ENCODE peak calls at places on chromosome 10, in four cellular contexts. One of them, this sample, is unnamed.
A peak's percentile ranks its signal among the peaks of the same experiment; 100 is the strongest.

GRCh38 chr10:31702954-31703353 is 225.7 kb downstream of the ARHGAP12 start:
- DNase-seq in non-pigmented ciliary epithelial cell: no peak
- DNase-seq in activated naive CD4-positive, alpha-beta T cell treated with anti-CD3 and anti-CD28 coated beads for 36 hours: no peak
- DNase-seq in stimulated activated naive CD8-positive, alpha-beta T cell treated with anti-CD3 and anti-CD28 coated beads, Interleukin-15, Interleukin-2, amounts not matched to agents 100 U/mL and 50 U/mL, for 24 hours: no peak
- DNase-seq in this sample: no peak

GRCh38 chr10:32386623-32387022 is 39.7 kb upstream of the EPC1 start:
- DNase-seq in non-pigmented ciliary epithelial cell: peak; percentile 11
- DNase-seq in activated naive CD4-positive, alpha-beta T cell treated with anti-CD3 and anti-CD28 coated beads for 36 hours: no peak
- DNase-seq in stimulated activated naive CD8-positive, alpha-beta T cell treated with anti-CD3 and anti-CD28 coated beads, Interleukin-15, Interleukin-2, amounts not matched to agents 100 U/mL and 50 U/mL, for 24 hours: no peak
- DNase-seq in this sample: peak; percentile 71

GRCh38 chr10:109327266-109327665 is 596.0 kb downstream of the XPNPEP1 start:
- DNase-seq in non-pigmented ciliary epithelial cell: no peak
- DNase-seq in activated naive CD4-positive, alpha-beta T cell treated with anti-CD3 and anti-CD28 coated beads for 36 hours: no peak
- DNase-seq in stimulated activated naive CD8-positive, alpha-beta T cell treated with anti-CD3 and anti-CD28 coated beads, Interleukin-15, Interleukin-2, amounts not matched to agents 100 U/mL and 50 U/mL, for 24 hours: no peak
- DNase-seq in this sample: no peak

GRCh38 chr10:47268696-47269095 is 31.3 kb upstream of the GDF10 start:
- DNase-seq in non-pigmented ciliary epithelial cell: no peak
- DNase-seq in activated naive CD4-positive, alpha-beta T cell treated with anti-CD3 and anti-CD28 coated beads for 36 hours: no peak
- DNase-seq in stimulated activated naive CD8-positive, alpha-beta T cell treated with anti-CD3 and anti-CD28 coated beads, Interleukin-15, Interleukin-2, amounts not matched to agents 100 U/mL and 50 U/mL, for 24 hours: no peak
- DNase-seq in this sample: no peak

GRCh38 chr10:49356945-49357344 is 38.9 kb downstream of the DRGX start:
- DNase-seq in non-pigmented ciliary epithelial cell: no peak
- DNase-seq in activated naive CD4-positive, alpha-beta T cell treated with anti-CD3 and anti-CD28 coated beads for 36 hours: no peak
- DNase-seq in stimulated activated naive CD8-positive, alpha-beta T cell treated with anti-CD3 and anti-CD28 coated beads, Interleukin-15, Interleukin-2, amounts not matched to agents 100 U/mL and 50 U/mL, for 24 hours: no peak
- DNase-seq in this sample: no peak

GRCh38 chr10:91422915-91423314 is 12.8 kb downstream of the HECTD2 start:
- DNase-seq in non-pigmented ciliary epithelial cell: no peak
- DNase-seq in activated naive CD4-positive, alpha-beta T cell treated with anti-CD3 and anti-CD28 coated beads for 36 hours: no peak
- DNase-seq in stimulated activated naive CD8-positive, alpha-beta T cell treated with anti-CD3 and anti-CD28 coated beads, Interleukin-15, Interleukin-2, amounts not matched to agents 100 U/mL and 50 U/mL, for 24 hours: no peak
- DNase-seq in this sample: no peak

GRCh38 chr10:133165556-133166503 is 5.8 kb downstream of the KNDC1 start:
- DNase-seq in non-pigmented ciliary epithelial cell: no peak
- DNase-seq in activated naive CD4-positive, alpha-beta T cell treated with anti-CD3 and anti-CD28 coated beads for 36 hours: no peak
- DNase-seq in stimulated activated naive CD8-positive, alpha-beta T cell treated with anti-CD3 and anti-CD28 coated beads, Interleukin-15, Interleukin-2, amounts not matched to agents 100 U/mL and 50 U/mL, for 24 hours: no peak
- DNase-seq in this sample: no peak

GRCh38 chr10:116925061-116925460 is 75.8 kb downstream of the ENO4 start:
- DNase-seq in non-pigmented ciliary epithelial cell: no peak
- DNase-seq in activated naive CD4-positive, alpha-beta T cell treated with anti-CD3 and anti-CD28 coated beads for 36 hours: no peak
- DNase-seq in stimulated activated naive CD8-positive, alpha-beta T cell treated with anti-CD3 and anti-CD28 coated beads, Interleukin-15, Interleukin-2, amounts not matched to agents 100 U/mL and 50 U/mL, for 24 hours: no peak
- DNase-seq in this sample: no peak

GRCh38 chr10:101843032-101843991 is at the start of gene KCNIP2:
- DNase-seq in non-pigmented ciliary epithelial cell: no peak
- DNase-seq in activated naive CD4-positive, alpha-beta T cell treated with anti-CD3 and anti-CD28 coated beads for 36 hours: peak; percentile 72
- DNase-seq in stimulated activated naive CD8-positive, alpha-beta T cell treated with anti-CD3 and anti-CD28 coated beads, Interleukin-15, Interleukin-2, amounts not matched to agents 100 U/mL and 50 U/mL, for 24 hours: peak; percentile 61
- DNase-seq in this sample: peak; percentile 73

GRCh38 chr10:89668391-89669180 is 23.5 kb upstream of the PANK1 start:
- DNase-seq in non-pigmented ciliary epithelial cell: no peak
- DNase-seq in activated naive CD4-positive, alpha-beta T cell treated with anti-CD3 and anti-CD28 coated beads for 36 hours: no peak
- DNase-seq in stimulated activated naive CD8-positive, alpha-beta T cell treated with anti-CD3 and anti-CD28 coated beads, Interleukin-15, Interleukin-2, amounts not matched to agents 100 U/mL and 50 U/mL, for 24 hours: no peak
- DNase-seq in this sample: no peak

GRCh38 chr10:130259380-130259779 is 123.2 kb downstream of the GLRX3 start:
- DNase-seq in non-pigmented ciliary epithelial cell: no peak
- DNase-seq in activated naive CD4-positive, alpha-beta T cell treated with anti-CD3 and anti-CD28 coated beads for 36 hours: no peak
- DNase-seq in stimulated activated naive CD8-positive, alpha-beta T cell treated with anti-CD3 and anti-CD28 coated beads, Interleukin-15, Interleukin-2, amounts not matched to agents 100 U/mL and 50 U/mL, for 24 hours: no peak
- DNase-seq in this sample: no peak

GRCh38 chr10:110210663-110211454 is 3.5 kb downstream of the MXI1 start:
- DNase-seq in non-pigmented ciliary epithelial cell: peak; percentile 94
- DNase-seq in activated naive CD4-positive, alpha-beta T cell treated with anti-CD3 and anti-CD28 coated beads for 36 hours: peak; percentile 97
- DNase-seq in stimulated activated naive CD8-positive, alpha-beta T cell treated with anti-CD3 and anti-CD28 coated beads, Interleukin-15, Interleukin-2, amounts not matched to agents 100 U/mL and 50 U/mL, for 24 hours: peak; percentile 93
- DNase-seq in this sample: peak; percentile 98

GRCh38 chr10:33460461-33461294 is 126.2 kb upstream of the NRP1 start:
- DNase-seq in non-pigmented ciliary epithelial cell: peak; percentile 37
- DNase-seq in activated naive CD4-positive, alpha-beta T cell treated with anti-CD3 and anti-CD28 coated beads for 36 hours: no peak
- DNase-seq in stimulated activated naive CD8-positive, alpha-beta T cell treated with anti-CD3 and anti-CD28 coated beads, Interleukin-15, Interleukin-2, amounts not matched to agents 100 U/mL and 50 U/mL, for 24 hours: no peak
- DNase-seq in this sample: no peak

GRCh38 chr10:693506-693905 is 4.0 kb upstream of the DIP2C start:
- DNase-seq in non-pigmented ciliary epithelial cell: no peak
- DNase-seq in activated naive CD4-positive, alpha-beta T cell treated with anti-CD3 and anti-CD28 coated beads for 36 hours: no peak
- DNase-seq in stimulated activated naive CD8-positive, alpha-beta T cell treated with anti-CD3 and anti-CD28 coated beads, Interleukin-15, Interleukin-2, amounts not matched to agents 100 U/mL and 50 U/mL, for 24 hours: no peak
- DNase-seq in this sample: no peak

GRCh38 chr10:92108120-92108519 is 182.8 kb downstream of the CPEB3 start:
- DNase-seq in non-pigmented ciliary epithelial cell: no peak
- DNase-seq in activated naive CD4-positive, alpha-beta T cell treated with anti-CD3 and anti-CD28 coated beads for 36 hours: no peak
- DNase-seq in stimulated activated naive CD8-positive, alpha-beta T cell treated with anti-CD3 and anti-CD28 coated beads, Interleukin-15, Interleukin-2, amounts not matched to agents 100 U/mL and 50 U/mL, for 24 hours: no peak
- DNase-seq in this sample: no peak

GRCh38 chr10:49053053-49053997 is 62.0 kb downstream of the VSTM4 start:
- DNase-seq in non-pigmented ciliary epithelial cell: no peak
- DNase-seq in activated naive CD4-positive, alpha-beta T cell treated with anti-CD3 and anti-CD28 coated beads for 36 hours: no peak
- DNase-seq in stimulated activated naive CD8-positive, alpha-beta T cell treated with anti-CD3 and anti-CD28 coated beads, Interleukin-15, Interleukin-2, amounts not matched to agents 100 U/mL and 50 U/mL, for 24 hours: no peak
- DNase-seq in this sample: no peak

GRCh38 chr10:72085864-72086465 is 2.4 kb downstream of the SPOCK2 start:
- DNase-seq in non-pigmented ciliary epithelial cell: no peak
- DNase-seq in activated naive CD4-positive, alpha-beta T cell treated with anti-CD3 and anti-CD28 coated beads for 36 hours: no peak
- DNase-seq in stimulated activated naive CD8-positive, alpha-beta T cell treated with anti-CD3 and anti-CD28 coated beads, Interleukin-15, Interleukin-2, amounts not matched to agents 100 U/mL and 50 U/mL, for 24 hours: no peak
- DNase-seq in this sample: peak; percentile 39

GRCh38 chr10:103042129-103042528 is 124.0 kb downstream of the CNNM2 start:
- DNase-seq in non-pigmented ciliary epithelial cell: no peak
- DNase-seq in activated naive CD4-positive, alpha-beta T cell treated with anti-CD3 and anti-CD28 coated beads for 36 hours: no peak
- DNase-seq in stimulated activated naive CD8-positive, alpha-beta T cell treated with anti-CD3 and anti-CD28 coated beads, Interleukin-15, Interleukin-2, amounts not matched to agents 100 U/mL and 50 U/mL, for 24 hours: no peak
- DNase-seq in this sample: no peak

GRCh38 chr10:114083040-114083439 is 39.4 kb downstream of the ADRB1 start:
- DNase-seq in non-pigmented ciliary epithelial cell: no peak
- DNase-seq in activated naive CD4-positive, alpha-beta T cell treated with anti-CD3 and anti-CD28 coated beads for 36 hours: peak; percentile 16
- DNase-seq in stimulated activated naive CD8-positive, alpha-beta T cell treated with anti-CD3 and anti-CD28 coated beads, Interleukin-15, Interleukin-2, amounts not matched to agents 100 U/mL and 50 U/mL, for 24 hours: no peak
- DNase-seq in this sample: no peak

GRCh38 chr10:6770846-6771245 is 190.8 kb upstream of the PRKCQ start:
- DNase-seq in non-pigmented ciliary epithelial cell: no peak
- DNase-seq in activated naive CD4-positive, alpha-beta T cell treated with anti-CD3 and anti-CD28 coated beads for 36 hours: no peak
- DNase-seq in stimulated activated naive CD8-positive, alpha-beta T cell treated with anti-CD3 and anti-CD28 coated beads, Interleukin-15, Interleukin-2, amounts not matched to agents 100 U/mL and 50 U/mL, for 24 hours: no peak
- DNase-seq in this sample: no peak

GRCh38 chr10:130341325-130341724 is 205.1 kb downstream of the GLRX3 start:
- DNase-seq in non-pigmented ciliary epithelial cell: no peak
- DNase-seq in activated naive CD4-positive, alpha-beta T cell treated with anti-CD3 and anti-CD28 coated beads for 36 hours: peak; percentile 40
- DNase-seq in stimulated activated naive CD8-positive, alpha-beta T cell treated with anti-CD3 and anti-CD28 coated beads, Interleukin-15, Interleukin-2, amounts not matched to agents 100 U/mL and 50 U/mL, for 24 hours: peak; percentile 12
- DNase-seq in this sample: peak; percentile 51

GRCh38 chr10:88507380-88507779 is 75.7 kb downstream of the RNLS start:
- DNase-seq in non-pigmented ciliary epithelial cell: no peak
- DNase-seq in activated naive CD4-positive, alpha-beta T cell treated with anti-CD3 and anti-CD28 coated beads for 36 hours: no peak
- DNase-seq in stimulated activated naive CD8-positive, alpha-beta T cell treated with anti-CD3 and anti-CD28 coated beads, Interleukin-15, Interleukin-2, amounts not matched to agents 100 U/mL and 50 U/mL, for 24 hours: no peak
- DNase-seq in this sample: no peak

GRCh38 chr10:78524342-78524741 is 490.7 kb downstream of the RPS24 start:
- DNase-seq in non-pigmented ciliary epithelial cell: no peak
- DNase-seq in activated naive CD4-positive, alpha-beta T cell treated with anti-CD3 and anti-CD28 coated beads for 36 hours: no peak
- DNase-seq in stimulated activated naive CD8-positive, alpha-beta T cell treated with anti-CD3 and anti-CD28 coated beads, Interleukin-15, Interleukin-2, amounts not matched to agents 100 U/mL and 50 U/mL, for 24 hours: no peak
- DNase-seq in this sample: no peak

GRCh38 chr10:121449457-121450045 is 148.7 kb downstream of the FGFR2 start:
- DNase-seq in non-pigmented ciliary epithelial cell: no peak
- DNase-seq in activated naive CD4-positive, alpha-beta T cell treated with anti-CD3 and anti-CD28 coated beads for 36 hours: no peak
- DNase-seq in stimulated activated naive CD8-positive, alpha-beta T cell treated with anti-CD3 and anti-CD28 coated beads, Interleukin-15, Interleukin-2, amounts not matched to agents 100 U/mL and 50 U/mL, for 24 hours: no peak
- DNase-seq in this sample: no peak

This sample was measured in NB4.